ENCODE peak calls at places on chromosomes 6 and 20, in ten cellular contexts. Y is Calu3; X is stomach; H is upper lobe of right lung; R is mesothelial cell of epicardium; Z is RWPE1; D is OCI-LY7; V is activated CD8-positive, alpha-beta T cell treated with anti-CD3 and anti-CD28 coated beads for 36 hours; L is dorsolateral prefrontal cortex; N is sigmoid colon. W is an unnamed sample.

GRCh38 chr20:31693987-31694661 is 28.5 kb downstream of the BCL2L1 start:
- DNase-seq in Y (no peak), H (no peak), Z (no peak), X (no peak), R (no peak), D (no peak), L (no peak), N (no peak), V (no peak), W (no peak)

GRCh38 chr20:59222982-59223610 is 59.5 kb downstream of the ZNF831 start:
- DNase-seq in X (no peak), Z (no peak), Y (no peak), V (no peak), R (no peak), D (no peak), N (no peak), L (no peak), H (no peak), W (peak; percentile 74)

GRCh38 chr6:28980797-28981390 is 24.2 kb downstream of the ZNF311 start:
- DNase-seq in R (no peak), L (no peak), N (no peak), X (no peak), V (peak; percentile 83), Y (peak; percentile 85), H (no peak), Z (peak; percentile 32), D (peak; percentile 93), W (peak; percentile 89)

GRCh38 chr6:32867022-32867477 is 13.1 kb downstream of the PSMB9 start:
- DNase-seq in L (no peak), Y (no peak), D (peak; percentile 86), Z (no peak), H (no peak), R (no peak), V (no peak), X (no peak), N (no peak), W (no peak)

GRCh38 chr20:22288957-22289356 is 295.4 kb downstream of the FOXA2 start:
- DNase-seq in Y (no peak), N (no peak), D (no peak), V (no peak), Z (peak; percentile 78), L (no peak), X (no peak), R (no peak), H (no peak), W (no peak)

GRCh38 chr6:108312604-108313003 is 17.8 kb downstream of the AFG1L start:
- DNase-seq in Y (no peak), L (no peak), R (no peak), X (no peak), D (no peak), N (no peak), Z (no peak), V (no peak), H (no peak), W (peak; percentile 25)

GRCh38 chr6:148027201-148027600 is 315.4 kb upstream of the SASH1 start:
- DNase-seq in Z (no peak), N (no peak), V (no peak), R (no peak), Y (no peak), D (no peak), H (no peak), L (no peak), X (no peak), W (no peak)

GRCh38 chr6:25717856-25718740 is 36.4 kb upstream of the SLC17A4 start:
- DNase-seq in L (no peak), H (no peak), V (no peak), Z (peak; percentile 45), R (no peak), D (peak; percentile 59), N (no peak), X (no peak), Y (peak; percentile 59), W (no peak)

GRCh38 chr20:3935956-3936340 is 46.8 kb downstream of the PANK2 start:
- DNase-seq in N (no peak), H (no peak), X (no peak), Z (no peak), V (no peak), R (no peak), Y (no peak), L (no peak), D (peak; percentile 41), W (no peak)

GRCh38 chr20:41632896-41633295 is 14.7 kb upstream of the CHD6 start:
- DNase-seq in Z (no peak), R (no peak), N (no peak), D (no peak), Y (no peak), H (no peak), X (no peak), L (no peak), V (no peak), W (no peak)

GRCh38 chr6:84575264-84575663 is 189.1 kb downstream of the TBX18 start:
- DNase-seq in Y (no peak), D (no peak), X (no peak), R (no peak), L (no peak), Z (peak; percentile 11), H (no peak), N (no peak), V (no peak), W (no peak)

DNA sequence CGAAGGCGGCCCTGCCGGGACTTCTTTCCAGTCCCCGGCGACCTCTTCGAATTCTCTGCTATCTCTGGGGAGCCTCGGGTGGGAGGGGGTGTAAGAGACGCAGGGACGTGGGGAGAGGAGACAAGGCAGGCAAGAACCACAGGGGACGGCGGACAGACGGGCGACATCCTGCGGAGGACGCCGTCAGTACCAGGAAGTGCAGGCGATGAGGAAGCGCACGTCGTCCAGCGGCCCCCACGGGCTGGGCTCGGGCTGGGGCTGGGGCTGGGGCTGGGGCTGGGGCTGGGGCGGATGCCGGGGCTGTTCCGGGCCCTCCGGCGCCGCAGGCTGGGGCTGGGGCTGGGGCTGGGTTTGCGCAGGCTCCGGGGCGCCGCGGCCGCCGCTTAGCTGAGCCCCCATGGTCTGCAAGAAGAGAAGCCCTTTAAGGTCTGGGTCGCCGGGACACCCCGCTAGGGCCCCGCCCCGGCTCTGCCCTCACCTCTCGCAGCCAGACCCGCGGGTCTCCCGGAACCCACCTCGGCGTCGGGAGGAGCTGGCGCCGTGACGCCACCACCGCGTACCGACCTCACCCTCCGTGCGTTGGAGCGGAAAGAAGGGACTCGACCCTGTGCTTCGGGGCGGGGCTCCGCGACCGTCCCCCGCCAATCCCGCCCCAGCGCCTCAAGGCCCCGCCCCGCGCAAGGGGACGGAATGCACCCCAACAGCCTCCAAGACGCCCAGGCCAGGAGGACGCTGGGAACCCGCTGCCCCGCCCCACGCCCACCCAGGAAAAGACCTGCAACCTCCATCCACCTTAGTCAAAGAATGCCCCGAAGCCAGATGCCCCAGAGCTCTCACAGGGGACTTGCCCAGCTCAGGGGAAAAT is at the start of gene MMP24OS:
- DNase-seq in X (peak; percentile 94), V (peak; percentile 93), R (peak; percentile 81), Y (peak; percentile 98), Z (peak; percentile 94), L (peak; percentile 90), D (peak; percentile 93), N (peak; percentile 96), H (peak; percentile 96), W (peak; percentile 91)
- TF ChIP-seq CTCF in X (no peak), V (no peak), R (no peak), Y (peak; percentile 17), Z (no peak), L (no peak), D (peak; percentile 52), N (no peak), H (peak; percentile 26), W (peak; percentile 48)

GRCh38 chr6:8278562-8278961 is 156.8 kb downstream of the SLC35B3 start:
- DNase-seq in L (no peak), V (no peak), H (no peak), R (no peak), D (no peak), Z (no peak), N (no peak), X (no peak), Y (no peak), W (no peak)

GRCh38 chr6:8279094-8279805 is 156.1 kb downstream of the SLC35B3 start:
- DNase-seq in N (no peak), H (no peak), Z (no peak), D (no peak), R (no peak), X (no peak), V (no peak), L (no peak), Y (no peak), W (no peak)

GRCh38 chr6:8277769-8278168 is 157.6 kb downstream of the SLC35B3 start:
- DNase-seq in N (no peak), R (no peak), D (no peak), V (peak; percentile 2), Y (no peak), Z (no peak), L (no peak), X (no peak), H (no peak), W (no peak)

GRCh38 chr6:8282380-8282779 is 153.0 kb downstream of the SLC35B3 start:
- DNase-seq in Z (no peak), D (no peak), H (no peak), R (no peak), Y (no peak), V (no peak), L (no peak), X (no peak), N (no peak), W (no peak)
- TF ChIP-seq CTCF in Z (no peak), D (no peak), H (no peak), R (no peak), Y (no peak), V (no peak), L (no peak), X (no peak), N (no peak), W (no peak)

DNA sequence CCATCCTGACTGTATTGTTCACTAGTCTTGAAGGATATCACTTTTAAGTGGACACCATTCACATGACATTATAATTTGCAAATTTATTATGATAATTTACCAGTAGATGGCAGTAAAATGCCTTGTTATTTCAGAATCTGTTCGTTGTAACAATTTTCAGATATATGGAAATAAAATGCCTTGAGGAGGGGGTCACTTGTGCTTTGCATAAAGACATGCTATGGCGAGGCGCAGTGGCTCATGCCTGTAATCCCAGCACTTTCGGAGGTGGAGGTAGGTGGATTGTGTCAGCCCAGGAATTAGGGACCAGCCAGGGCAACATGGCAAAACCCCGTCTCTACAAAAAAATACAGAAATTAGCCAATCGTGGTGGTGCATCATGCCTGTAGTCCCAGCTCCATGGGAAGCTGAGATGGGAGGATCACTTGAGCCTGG is 9.0 kb upstream of the NCOA6 start:
- DNase-seq in V (no peak), X (no peak), N (no peak), H (no peak), Z (peak; percentile 64), L (no peak), R (no peak), D (peak; percentile 67), Y (no peak), W (no peak)
- TF ChIP-seq CTCF in V (peak; percentile 59), X (no peak), N (peak; percentile 28), H (peak; percentile 49), Z (peak; percentile 61), L (peak; percentile 48), R (peak; percentile 55), D (peak; percentile 78), Y (peak; percentile 15), W (peak; percentile 43)

DNA sequence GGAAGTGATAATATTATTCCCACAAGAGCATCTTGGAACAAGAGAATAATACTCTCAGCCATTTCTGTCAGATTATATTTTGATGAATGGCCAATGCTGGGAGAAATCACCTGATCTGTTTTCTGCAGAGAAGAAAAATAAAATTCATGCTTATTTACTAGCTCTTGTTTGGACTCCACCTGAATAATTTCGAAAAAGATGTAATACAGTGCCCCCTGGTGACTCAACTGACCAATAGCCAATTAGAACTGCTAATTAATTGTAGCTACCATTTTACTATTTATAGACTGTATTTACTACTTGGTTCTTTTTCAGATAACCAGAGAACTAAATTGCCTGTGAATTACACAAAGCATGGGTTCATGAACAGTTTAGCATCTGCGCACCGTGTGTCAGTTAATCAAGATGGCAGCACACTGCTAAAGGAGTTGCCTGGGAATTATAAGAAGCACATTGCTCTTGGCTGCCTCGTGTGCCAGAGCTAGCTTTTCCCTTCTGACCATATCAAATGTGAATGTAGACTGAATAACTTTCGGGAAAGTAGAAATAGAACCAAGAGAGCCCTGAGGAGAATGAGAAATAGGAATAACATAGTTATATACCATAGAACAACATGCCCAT is 78.6 kb upstream of the TRDN start:
- DNase-seq in H (no peak), D (peak; percentile 24), V (no peak), Z (peak; percentile 5), R (no peak), Y (peak; percentile 34), X (no peak), L (no peak), N (no peak), W (peak; percentile 38)
- TF ChIP-seq CTCF in H (peak; percentile 55), D (peak; percentile 83), V (peak; percentile 52), Z (no peak), R (peak; percentile 70), Y (peak; percentile 17), X (no peak), L (peak; percentile 64), N (peak; percentile 10), W (peak; percentile 39)

W was measured in Caco-2.